ENCODE peak calls at places on chromosome 10, in six cellular contexts. V is left ventricle myocardium inferior, M is left cardiac atrium, C is GM04504, G is skeletal muscle cell, S is DMS 273 treated with DMSO at 0.1 percent for 48 hours. I is an unnamed sample.

GRCh38 chr10:33653584-33654367 is 319.3 kb upstream of the NRP1 start:
- DNase-seq in V (no peak), M (no peak), C (peak), G (peak), S (no peak), I (no peak)

GRCh38 chr10:129744134-129744895 is 219.8 kb downstream of the EBF3 start:
- DNase-seq in V (no peak), M (no peak), C (no peak), G (no peak), S (no peak), I (no peak)

GRCh38 chr10:124429576-124429975 is 10.9 kb upstream of the OAT start:
- DNase-seq in V (no peak), M (no peak), C (no peak), G (no peak), S (no peak), I (no peak)

GRCh38 chr10:33422779-33423520 is 88.5 kb upstream of the NRP1 start:
- DNase-seq in V (no peak), M (no peak), C (no peak), G (no peak), S (no peak), I (no peak)

GRCh38 chr10:132965411-132966057 is 23.2 kb upstream of the CFAP46 start:
- DNase-seq in V (no peak), M (no peak), C (no peak), G (no peak), S (no peak), I (no peak)

GRCh38 chr10:72727128-72727527 is 35.2 kb downstream of the MCU start:
- DNase-seq in V (no peak), M (no peak), C (no peak), G (no peak), S (no peak), I (no peak)

GRCh38 chr10:48779077-48779476 is 94.4 kb downstream of the WDFY4 start:
- DNase-seq in V (no peak), M (no peak), C (no peak), G (no peak), S (no peak), I (no peak)

GRCh38 chr10:124995605-124996004 is 53.7 kb downstream of the ZRANB1 start:
- DNase-seq in V (no peak), M (no peak), C (no peak), G (no peak), S (no peak), I (no peak)

GRCh38 chr10:124996854-124997215 is 54.9 kb downstream of the ZRANB1 start:
- DNase-seq in V (peak), M (peak), C (no peak), G (no peak), S (no peak), I (no peak)

GRCh38 chr10:123538401-123539320 is 127.5 kb upstream of the GPR26 start:
- DNase-seq in V (no peak), M (no peak), C (no peak), G (no peak), S (no peak), I (no peak)

GRCh38 chr10:52172581-52172980 is 141.5 kb upstream of the DKK1 start:
- DNase-seq in V (no peak), M (no peak), C (no peak), G (no peak), S (no peak), I (no peak)

GRCh38 chr10:32957341-32958084 is 517 bp downstream of the ITGB1 start:
- DNase-seq in V (peak), M (peak), C (no peak), G (no peak), S (no peak), I (peak)

GRCh38 chr10:33129987-33130386 is 172.0 kb upstream of the ITGB1 start:
- DNase-seq in V (no peak), M (no peak), C (no peak), G (peak), S (no peak), I (no peak)

GRCh38 chr10:132886211-132887099 is 55.9 kb downstream of the CFAP46 start:
- DNase-seq in V (no peak), M (peak), C (no peak), G (no peak), S (no peak), I (no peak)

GRCh38 chr10:47402681-47403301 is 18.7 kb upstream of the ZNF488 start:
- DNase-seq in V (peak), M (peak), C (peak), G (peak), S (no peak), I (peak)

GRCh38 chr10:99920901-99921300 is 88.8 kb downstream of the DNMBP start:
- DNase-seq in V (no peak), M (no peak), C (no peak), G (no peak), S (no peak), I (no peak)

GRCh38 chr10:110460111-110460809 is 37.4 kb upstream of the DUSP5 start:
- DNase-seq in V (peak), M (peak), C (no peak), G (no peak), S (peak), I (no peak)

GRCh38 chr10:62047240-62047897 is 145.9 kb downstream of the ARID5B start:
- DNase-seq in V (no peak), M (no peak), C (no peak), G (no peak), S (no peak), I (no peak)

GRCh38 chr10:103985726-103986125 is 18.8 kb downstream of the SLK start:
- DNase-seq in V (no peak), M (no peak), C (no peak), G (no peak), S (no peak), I (no peak)

GRCh38 chr10:89662596-89662995 is 17.6 kb upstream of the PANK1 start:
- DNase-seq in V (no peak), M (no peak), C (no peak), G (no peak), S (no peak), I (no peak)

GRCh38 chr10:117216028-117216427 is 18.7 kb downstream of the KCNK18 start:
- DNase-seq in V (no peak), M (no peak), C (no peak), G (no peak), S (no peak), I (no peak)

GRCh38 chr10:120204877-120205276 is 252.2 kb upstream of the PLPP4 start:
- DNase-seq in V (no peak), M (no peak), C (no peak), G (no peak), S (no peak), I (no peak)

GRCh38 chr10:28628184-28628893 is 49.0 kb upstream of the BAMBI start:
- DNase-seq in V (peak), M (peak), C (peak), G (peak), S (no peak), I (peak)

GRCh38 chr10:6239213-6239991 is 36.7 kb downstream of the PFKFB3 start:
- DNase-seq in V (no peak), M (no peak), C (peak), G (peak), S (no peak), I (no peak)

GRCh38 chr10:65907199-65907712 is 1018.6 kb upstream of the LRRTM3 start:
- DNase-seq in V (no peak), M (no peak), C (no peak), G (no peak), S (no peak), I (no peak)

GRCh38 chr10:131979821-131980270 is 1.9 kb downstream of the BNIP3 start:
- DNase-seq in V (peak), M (peak), C (no peak), G (no peak), S (no peak), I (no peak)

GRCh38 chr10:91908358-91909177 is 718 bp downstream of the FGFBP3 start:
- DNase-seq in V (peak), M (peak), C (peak), G (no peak), S (no peak), I (no peak)

GRCh38 chr10:91909178-91909677 is at the start of gene FGFBP3:
- DNase-seq in V (no peak), M (peak), C (no peak), G (no peak), S (peak), I (no peak)

GRCh38 chr10:131787961-131788360 is 112.8 kb upstream of the PPP2R2D start:
- DNase-seq in V (no peak), M (no peak), C (no peak), G (no peak), S (no peak), I (no peak)

GRCh38 chr10:79021948-79022499 is 46.7 kb upstream of the ZMIZ1 start:
- DNase-seq in V (no peak), M (no peak), C (no peak), G (no peak), S (no peak), I (no peak)

GRCh38 chr10:69839696-69840345 is 38.1 kb downstream of the COL13A1 start:
- DNase-seq in V (no peak), M (no peak), C (peak), G (no peak), S (no peak), I (no peak)